ENCODE peak calls at places on chromosomes 12 and 14, in eight cellular contexts. A is tibial artery; B is uterus; P is activated naive CD8-positive, alpha-beta T cell treated with anti-CD3 and anti-CD28 coated beads for 36 hours; I is NCI-H1105; W is fibroblast of the conjunctiva; O is activated CD4-positive, CD25-positive, alpha-beta regulatory T cell treated with anti-CD3 and anti-CD28 coated beads, Interleukin-2, amount 50 U/mL, for 72 hours; E is stimulated activated CD4-positive, alpha-beta T cell treated with anti-CD3 and anti-CD28 coated beads, Interleukin-1b, Interleukin-23, amount 100 ng/mL, for 24 hours. C is an unnamed sample.
A peak's percentile ranks its signal among the peaks of the same experiment; 100 is the strongest.

GRCh38 chr12:98538031-98538430 is 22.6 kb downstream of the TMPO start:
- DNase-seq in W (no peak), A (no peak), O (no peak), I (no peak), B (no peak), E (no peak), P (no peak), C (no peak)

GRCh38 chr14:24411468-24412454 is 13.0 kb downstream of the NYNRIN start:
- DNase-seq in A (no peak), B (no peak), E (no peak), I (peak; percentile 9), O (no peak), W (peak; percentile 56), P (peak; percentile 33), C (no peak)

GRCh38 chr12:127728285-127728684 is 538.7 kb upstream of the TMEM132C start:
- DNase-seq in W (no peak), O (no peak), A (no peak), B (no peak), P (no peak), E (no peak), I (no peak), C (no peak)

GRCh38 chr12:63826002-63826585 is 18.4 kb upstream of the SRGAP1 start:
- DNase-seq in W (peak; percentile 57), I (peak; percentile 40), O (no peak), A (no peak), P (no peak), B (no peak), E (no peak), C (no peak)

GRCh38 chr14:22081352-22081751 is 407.7 kb upstream of the OR4E1 start:
- DNase-seq in A (no peak), O (no peak), W (no peak), B (no peak), P (no peak), E (no peak), I (no peak), C (no peak)

GRCh38 chr14:67537736-67538135 is 4.6 kb downstream of the PLEKHH1 start:
- DNase-seq in W (no peak), B (no peak), E (no peak), O (no peak), P (no peak), I (no peak), A (no peak), C (no peak)

GRCh38 chr14:99690636-99691035 is 6.5 kb downstream of the CYP46A1 start:
- DNase-seq in A (no peak), E (no peak), I (no peak), O (no peak), P (no peak), B (no peak), W (no peak), C (no peak)

GRCh38 chr12:15852383-15852782 is 29.8 kb upstream of the STRAP start:
- DNase-seq in E (no peak), W (peak; percentile 91), O (no peak), A (no peak), I (no peak), P (no peak), B (no peak), C (no peak)

GRCh38 chr12:79514730-79515525 is 175.8 kb downstream of the PAWR start:
- DNase-seq in P (no peak), W (no peak), I (no peak), O (no peak), E (no peak), A (no peak), B (no peak), C (no peak)

GRCh38 chr12:1777798-1778197 is 42.6 kb upstream of the LRTM2 start:
- DNase-seq in A (no peak), O (no peak), P (no peak), I (no peak), W (peak; percentile 38), B (no peak), E (no peak), C (no peak)

GRCh38 chr14:96584907-96585671 is 82.9 kb downstream of the PAPOLA start:
- DNase-seq in O (no peak), W (no peak), P (no peak), A (no peak), I (no peak), E (no peak), B (no peak), C (no peak)

GRCh38 chr12:32476446-32476845 is 77.1 kb downstream of the FGD4 start:
- DNase-seq in E (no peak), I (no peak), O (no peak), P (no peak), W (no peak), B (no peak), A (no peak), C (no peak)

GRCh38 chr14:103136388-103137271 is 13.4 kb downstream of the TNFAIP2 start:
- DNase-seq in E (no peak), I (no peak), W (no peak), O (no peak), A (peak; percentile 56), B (peak; percentile 69), P (no peak), C (peak; percentile 60)

GRCh38 chr12:121255433-121255832 is 41.1 kb downstream of the CAMKK2 start:
- DNase-seq in W (no peak), O (no peak), E (no peak), A (no peak), P (no peak), I (no peak), B (no peak), C (no peak)

GRCh38 chr12:105041186-105041585 is 43.1 kb downstream of the ALDH1L2 start:
- DNase-seq in W (no peak), A (no peak), E (no peak), I (no peak), B (no peak), O (no peak), P (no peak), C (no peak)

GRCh38 chr12:43586646-43587245 is 34.7 kb upstream of the ADAMTS20 start:
- DNase-seq in E (no peak), B (no peak), O (no peak), A (no peak), W (no peak), P (no peak), I (peak; percentile 39), C (no peak)

GRCh38 chr12:90855534-90855933 is 99.4 kb downstream of the CCER1 start:
- DNase-seq in O (no peak), A (no peak), W (no peak), E (no peak), I (no peak), B (no peak), P (no peak), C (no peak)

GRCh38 chr12:107437954-107438353 is 247.6 kb upstream of the PWP1 start:
- DNase-seq in E (no peak), A (no peak), I (no peak), P (no peak), W (no peak), B (no peak), O (no peak), C (no peak)

GRCh38 chr12:131527736-131528135 is 183.2 kb upstream of the SFSWAP start:
- DNase-seq in O (no peak), I (no peak), P (no peak), W (no peak), A (no peak), B (no peak), E (no peak), C (no peak)

GRCh38 chr14:39203659-39204606 is 28.9 kb downstream of the PNN start:
- DNase-seq in O (no peak), A (no peak), P (no peak), B (no peak), W (no peak), I (no peak), E (no peak), C (no peak)

GRCh38 chr14:38553586-38553985 is 297.7 kb upstream of the CLEC14A start:
- DNase-seq in I (no peak), O (no peak), B (no peak), E (no peak), A (no peak), P (no peak), W (peak; percentile 4), C (peak; percentile 2)

GRCh38 chr14:52106853-52107252 is 38.0 kb upstream of the NID2 start:
- DNase-seq in O (no peak), E (no peak), B (peak; percentile 23), P (no peak), A (no peak), I (no peak), W (no peak), C (no peak)

GRCh38 chr14:69692542-69693053 is 74.3 kb upstream of the SRSF5 start:
- DNase-seq in A (no peak), B (no peak), P (no peak), W (no peak), E (no peak), O (no peak), I (no peak), C (no peak)

GRCh38 chr14:94998702-94999101 is 158.6 kb downstream of the DICER1 start:
- DNase-seq in W (no peak), A (no peak), P (no peak), B (no peak), I (no peak), E (no peak), O (no peak), C (no peak)

GRCh38 chr12:55666508-55666907 is 29.8 kb downstream of the OR10P1 start:
- DNase-seq in P (no peak), O (no peak), I (no peak), W (no peak), A (no peak), E (no peak), B (no peak), C (no peak)

GRCh38 chr14:29222671-29223268 is 456.2 kb downstream of the FOXG1 start:
- DNase-seq in W (peak; percentile 71), I (peak; percentile 41), P (no peak), A (no peak), E (no peak), O (no peak), B (no peak), C (no peak)